ENCODE peak calls at places on chromosomes 12 and 14, in ten cellular contexts. H is cardiac muscle cell; M is GM06990; W is CD8-positive, alpha-beta memory T cell; J is psoas muscle; Z is AG09309; U is AG04450; O is uterus; N is CD8-positive, alpha-beta T cell; B is heart left ventricle. G is an unnamed sample.

GRCh38 chr14:36690301-36691020 is 28.8 kb downstream of the PAX9 start:
- DNase-seq in J (no peak), O (no peak), N (no peak), H (no peak), M (no peak), B (no peak), Z (no peak), W (no peak), U (no peak), G (no peak)

GRCh38 chr12:66024966-66025365 is 105.6 kb downstream of the LLPH start:
- DNase-seq in U (no peak), O (no peak), M (no peak), B (no peak), H (no peak), J (no peak), N (no peak), Z (no peak), W (no peak), G (no peak)

GRCh38 chr14:101087614-101088394 is 184.3 kb upstream of the RTL1 start:
- DNase-seq in U (no peak), N (no peak), J (no peak), Z (peak), O (no peak), H (peak), B (peak), M (no peak), W (no peak), G (no peak)

GRCh38 chr12:132151145-132151765 is 7.0 kb downstream of the NOC4L start:
- DNase-seq in Z (no peak), B (peak), U (no peak), J (peak), M (no peak), H (no peak), N (no peak), O (no peak), W (no peak), G (no peak)

GRCh38 chr14:30507209-30507608 is 51.7 kb upstream of the G2E3 start:
- DNase-seq in B (no peak), U (no peak), H (no peak), Z (no peak), M (no peak), N (no peak), J (no peak), O (no peak), W (no peak), G (no peak)

GRCh38 chr14:104599446-104599845 is 5.1 kb downstream of the TMEM179 start:
- DNase-seq in J (peak), N (no peak), H (no peak), U (no peak), O (no peak), B (no peak), M (no peak), Z (no peak), W (no peak), G (no peak)

GRCh38 chr12:103824845-103825244 is 16.2 kb downstream of the NT5DC3 start:
- DNase-seq in Z (no peak), M (no peak), U (no peak), J (no peak), O (no peak), B (no peak), W (no peak), H (no peak), N (no peak), G (no peak)

GRCh38 chr12:96070670-96071279 is 35.4 kb upstream of the LTA4H start:
- DNase-seq in O (no peak), J (no peak), W (no peak), Z (no peak), U (no peak), M (peak), B (no peak), N (no peak), H (peak), G (no peak)

GRCh38 chr14:44701563-44702263 is 194.6 kb upstream of the FSCB start:
- DNase-seq in O (no peak), Z (no peak), J (no peak), H (peak), M (no peak), W (no peak), U (no peak), N (no peak), B (no peak), G (no peak)

GRCh38 chr14:23882884-23883283 is 70.7 kb upstream of the DHRS4 start:
- DNase-seq in O (no peak), U (no peak), H (no peak), Z (no peak), M (no peak), W (no peak), N (no peak), J (no peak), B (no peak), G (no peak)
- H3K4me3 ChIP-seq in O (no peak), U (no peak), H (no peak), Z (no peak), M (no peak), W (no peak), N (no peak), J (no peak), B (no peak), G (no peak)

GRCh38 chr14:56797003-56797568 is 13.2 kb downstream of the OTX2 start:
- DNase-seq in H (no peak), U (no peak), N (no peak), J (no peak), Z (no peak), O (no peak), B (no peak), M (no peak), W (no peak), G (no peak)
- H3K4me3 ChIP-seq in H (no peak), U (no peak), N (no peak), J (peak), Z (no peak), O (no peak), B (no peak), M (no peak), W (no peak), G (no peak)

GRCh38 chr12:111270128-111270651 is 98.7 kb downstream of the PHETA1 start:
- DNase-seq in U (no peak), M (no peak), H (no peak), W (no peak), J (no peak), Z (no peak), O (no peak), N (no peak), B (no peak), G (no peak)
- H3K4me3 ChIP-seq in U (no peak), M (no peak), H (no peak), W (no peak), J (no peak), Z (no peak), O (no peak), N (no peak), B (no peak), G (no peak)

GRCh38 chr14:23953464-23954278 is at the start of gene DHRS4:
- DNase-seq in J (peak), M (peak), B (peak), O (peak), W (peak), N (peak), H (peak), Z (peak), U (peak), G (peak)

GRCh38 chr14:23950411-23951135 is 3.0 kb upstream of the DHRS4 start:
- DNase-seq in U (no peak), B (no peak), O (no peak), W (no peak), N (no peak), J (no peak), M (no peak), H (no peak), Z (no peak), G (peak)

DNA sequence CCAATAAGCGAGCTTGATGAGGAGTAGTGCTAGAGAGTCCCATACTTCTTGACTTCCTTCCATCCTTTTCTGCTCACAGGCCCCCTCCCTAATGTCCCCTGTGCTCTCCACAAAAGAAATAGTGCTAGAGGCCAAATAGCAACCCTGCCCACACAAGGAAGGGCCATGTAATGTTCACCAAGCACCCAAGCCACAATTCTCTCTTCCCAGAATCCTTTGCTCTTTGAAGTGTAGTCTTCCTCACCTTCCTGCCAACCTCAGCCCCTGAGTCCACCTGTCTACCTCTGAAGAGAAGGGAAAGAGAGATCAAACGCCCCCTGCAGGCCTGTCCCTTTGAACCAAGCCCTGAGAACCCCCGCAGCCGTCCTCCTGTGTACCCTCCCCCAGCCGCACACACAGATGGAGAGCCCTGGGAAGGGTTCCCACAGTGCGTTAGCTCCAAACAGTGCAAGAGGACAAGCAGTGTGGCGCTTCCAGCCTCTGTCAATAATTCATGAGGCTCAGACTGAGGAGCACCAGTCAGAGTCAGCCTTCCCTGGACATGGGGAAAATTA is 1.9 kb upstream of the DHRS4 start:
- DNase-seq in W (no peak), O (no peak), J (no peak), N (no peak), B (no peak), Z (no peak), H (no peak), U (no peak), M (no peak), G (peak)
- H3K4me3 ChIP-seq in W (no peak), O (no peak), J (peak), N (no peak), B (no peak), Z (no peak), H (no peak), U (no peak), M (no peak), G (no peak)

GRCh38 chr12:21891763-21892217 is 49.4 kb downstream of the ABCC9 start:
- DNase-seq in Z (no peak), W (no peak), N (no peak), J (peak), M (no peak), O (peak), H (peak), U (no peak), B (no peak), G (no peak)
- H3K4me3 ChIP-seq in Z (no peak), W (no peak), N (no peak), J (no peak), M (no peak), O (no peak), H (no peak), U (no peak), B (no peak), G (no peak)

GRCh38 chr14:73761621-73762355 is 47.6 kb upstream of the PNMA1 start:
- DNase-seq in J (peak), O (peak), N (no peak), H (no peak), W (no peak), Z (no peak), M (no peak), B (no peak), U (no peak), G (no peak)
- H3K4me3 ChIP-seq in J (no peak), O (no peak), N (no peak), H (no peak), W (peak), Z (no peak), M (peak), B (no peak), U (no peak), G (no peak)

G was measured in Jurkat, Clone E6-1.